ENCODE peak calls at places on chromosomes 4 and X, in four cellular contexts. H is CD8-positive, alpha-beta T cell; T is GM12891; P is smooth muscle cell of the brain vasculature. X is an unnamed sample.

GRCh38 chrX:666762-667161 is 36.2 kb downstream of the SHOX start:
- DNase-seq in H (no peak), T (no peak), P (no peak), X (no peak)

GRCh38 chr4:176236909-176237308 is 32.1 kb downstream of the ASB5 start:
- DNase-seq in H (no peak), T (no peak), P (no peak), X (no peak)

GRCh38 chr4:43943998-43944397 is 504.6 kb downstream of the KCTD8 start:
- DNase-seq in H (no peak), T (no peak), P (no peak), X (no peak)

GRCh38 chr4:71980976-71981375 is 50.8 kb upstream of the NPFFR2 start:
- DNase-seq in P (no peak), H (no peak), T (no peak), X (no peak)

GRCh38 chr4:42302348-42302747 is 94.9 kb upstream of the SHISA3 start:
- DNase-seq in P (no peak), T (no peak), H (no peak), X (no peak)

GRCh38 chr4:168028970-168029610 is 63.2 kb upstream of the ANXA10 start:
- DNase-seq in T (no peak), P (no peak), H (no peak), X (no peak)

GRCh38 chr4:79650794-79651431 is 242.9 kb upstream of the GK2 start:
- DNase-seq in H (no peak), T (no peak), P (no peak), X (no peak)

GRCh38 chr4:53461244-53461643 is 83.8 kb downstream of the FIP1L1 start:
- DNase-seq in P (no peak), T (no peak), H (no peak), X (no peak)

GRCh38 chr4:40980318-40980883 is 230.6 kb downstream of the NSUN7 start:
- DNase-seq in T (no peak), P (no peak), H (no peak), X (no peak)

GRCh38 chrX:134472041-134472440 is 12.1 kb downstream of the HPRT1 start:
- DNase-seq in T (no peak), H (no peak), P (no peak), X (no peak)

GRCh38 chr4:141711211-141711610 is 74.8 kb downstream of the IL15 start:
- DNase-seq in T (no peak), H (no peak), P (no peak), X (no peak)

GRCh38 chr4:48223633-48224295 is 45.9 kb downstream of the TEC start:
- DNase-seq in T (no peak), P (no peak), H (no peak), X (no peak)

GRCh38 chr4:6777636-6778281 is 4.8 kb upstream of the KIAA0232 start:
- DNase-seq in H (no peak), P (no peak), T (no peak), X (no peak)

GRCh38 chrX:54067741-54068140 is 23.5 kb upstream of the PHF8 start:
- DNase-seq in P (no peak), H (no peak), T (no peak), X (no peak)

GRCh38 chr4:183639291-183639690 is 19.7 kb downstream of the RWDD4 start:
- DNase-seq in P (no peak), H (no peak), T (no peak), X (no peak)

X was measured in T follicular helper cell.